ENCODE peak calls at places on chromosomes 4 and X, in four cellular contexts. P is lower lobe of right lung, J is thyroid gland, Z is stomach. G is an unnamed sample. For H3K4me1, the result is how much of the 10 kb centered on the place peaks cover.

GRCh38 chr4:25879587-25879986 is 16.8 kb upstream of the SEL1L3 start:
- DNase-seq in J (no peak), Z (no peak), P (no peak), G (no peak)

GRCh38 chr4:189021831-189022230 is 882.6 kb downstream of the TRIML1 start:
- DNase-seq in J (peak), Z (no peak), P (no peak), G (peak)

GRCh38 chrX:95145848-95146540 is 1472.0 kb downstream of the FAM133A start:
- DNase-seq in J (no peak), Z (no peak), P (no peak), G (no peak)

GRCh38 chr4:71429106-71429505 is 90.3 kb downstream of the SLC4A4 start:
- DNase-seq in P (no peak), J (no peak), Z (no peak), G (no peak)

GRCh38 chr4:125360727-125361126 is 46.0 kb downstream of the FAT4 start:
- DNase-seq in P (no peak), Z (no peak), J (no peak), G (no peak)

GRCh38 chr4:26372525-26373172 is 51.8 kb downstream of the RBPJ start:
- DNase-seq in P (no peak), J (no peak), Z (no peak), G (peak)

GRCh38 chr4:146235654-146236570 is 21.6 kb downstream of the REELD1 start:
- DNase-seq in J (no peak), P (peak), Z (no peak), G (no peak)

GRCh38 chr4:87975466-87975865 is at the start of gene SPP1:
- DNase-seq in Z (no peak), J (no peak), P (no peak), G (peak)

GRCh38 chrX:19003756-19004155 is 19.8 kb upstream of the PHKA2 start:
- DNase-seq in J (no peak), P (no peak), Z (no peak), G (no peak)

GRCh38 chrX:13338985-13339384 is 19.1 kb upstream of the ATXN3L start:
- DNase-seq in P (no peak), J (no peak), Z (no peak), G (no peak)

GRCh38 chrX:102712216-102712966 is at the start of gene GPRASP2:
- DNase-seq in J (peak), Z (peak), P (peak), G (peak)

GRCh38 chr4:13920901-13921300 is 293.4 kb upstream of the BOD1L1 start:
- DNase-seq in Z (no peak), P (no peak), J (no peak), G (no peak)

GRCh38 chrX:102517331-102517730 is 792 bp upstream of the TMSB15A start:
- DNase-seq in Z (no peak), P (no peak), J (no peak), G (peak)

GRCh38 chr4:53706422-53707032 is 115.2 kb upstream of the LNX1 start:
- DNase-seq in J (no peak), Z (no peak), P (no peak), G (peak)

GRCh38 chr4:19623866-19624265 is 627.8 kb upstream of the SLIT2 start:
- DNase-seq in P (no peak), J (no peak), Z (no peak), G (no peak)

GRCh38 chr4:100348472-100348871 is 158.2 kb upstream of the DDIT4L start:
- DNase-seq in J (no peak), P (no peak), Z (no peak), G (no peak)

GRCh38 chrX:13837290-13837745 is 20.4 kb upstream of the GPM6B start:
- DNase-seq in J (no peak), P (no peak), Z (no peak), G (no peak)

GRCh38 chr4:158182736-158183135 is 9.9 kb upstream of the GASK1B start:
- DNase-seq in Z (no peak), J (no peak), P (no peak), G (no peak)

GRCh38 chrX:104013606-104014005 is at the start of gene H2BW1:
- DNase-seq in Z (no peak), P (no peak), J (no peak), G (no peak)

GRCh38 chrX:38940547-38940946 is 139.3 kb downstream of the MID1IP1 start:
- DNase-seq in Z (no peak), J (no peak), P (no peak), G (no peak)

GRCh38 chr4:75881476-75881875 is 20.8 kb downstream of the PPEF2 start:
- DNase-seq in Z (no peak), J (no peak), P (no peak), G (no peak)

GRCh38 chr4:54228563-54229501 is at the start of gene PDGFRA:
- DNase-seq in P (no peak), Z (no peak), J (no peak), G (peak)

GRCh38 chr4:2341261-2341841 is 77.1 kb downstream of the ZFYVE28 start:
- DNase-seq in Z (peak), P (no peak), J (no peak), G (no peak)

GRCh38 chr4:137621056-137621455 is 88.8 kb upstream of the PCDH18 start:
- DNase-seq in Z (no peak), P (no peak), J (no peak), G (no peak)

GRCh38 chr4:4866833-4867744 is 7.6 kb downstream of the MSX1 start:
- DNase-seq in P (no peak), Z (no peak), J (peak), G (peak)

GRCh38 chrX:153766098-153766817 is 2.2 kb downstream of the PLXNB3 start:
- DNase-seq in J (no peak), P (peak), Z (no peak), G (peak)

GRCh38 chrX:47690175-47690574 is 31.2 kb upstream of the UXT start:
- DNase-seq in J (no peak), Z (no peak), P (no peak), G (peak)

GRCh38 chrX:119156241-119156640 is 28.6 kb upstream of the KIAA1210 start:
- DNase-seq in J (no peak), P (no peak), Z (no peak), G (no peak)

GRCh38 chr4:151717271-151717670 is 43.5 kb downstream of the GATB start:
- DNase-seq in J (no peak), Z (no peak), P (no peak), G (no peak)

GRCh38 chr4:122053186-122053585 is 98.9 kb upstream of the BLTP1 start:
- DNase-seq in Z (no peak), P (no peak), J (no peak), G (no peak)

GRCh38 chr4:121155893-121156292 is 8.2 kb downstream of the TNIP3 start:
- DNase-seq in J (no peak), P (no peak), Z (no peak), G (no peak)

GRCh38 chrX:143754183-143754582 is 33.6 kb upstream of the SPANXN2 start:
- DNase-seq in J (no peak), Z (no peak), P (no peak), G (no peak)

DNA sequence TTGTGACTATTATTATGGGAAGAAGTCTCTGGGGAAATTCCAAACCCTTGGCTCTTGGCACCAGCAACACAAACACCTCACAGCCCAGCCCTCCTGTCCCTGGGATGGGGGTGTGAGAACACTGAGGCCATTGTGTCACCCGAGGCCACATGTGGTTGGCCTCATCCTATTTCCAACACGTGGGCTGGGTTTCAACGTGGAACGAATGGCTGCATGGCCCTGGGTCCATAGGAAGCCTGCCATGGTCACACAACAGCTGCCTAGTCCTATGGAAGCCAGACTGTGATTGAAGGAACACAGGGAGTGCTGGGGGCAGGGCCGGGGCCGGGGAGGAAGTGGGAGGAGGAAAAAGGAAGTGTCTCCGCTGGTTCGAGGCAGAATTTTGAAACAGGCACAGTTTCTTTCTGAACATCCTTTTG is 10.0 kb downstream of the CLCN4 start:
- DNase-seq in J (no peak), Z (peak), P (peak), G (peak)
- H3K27ac ChIP-seq in J (no peak), Z (no peak), P (no peak), G (peak)

GRCh38 chr4:110041742-110042141 is 129.1 kb downstream of the EGF start:
- DNase-seq in Z (no peak), P (no peak), J (no peak), G (no peak)

GRCh38 chr4:110046588-110047049 is 133.9 kb downstream of the EGF start:
- DNase-seq in Z (no peak), P (no peak), J (no peak), G (no peak)

GRCh38 chr4:110042540-110043517 is 130.1 kb downstream of the EGF start:
- DNase-seq in J (no peak), Z (no peak), P (no peak), G (no peak)
- TF ChIP-seq CTCF in J (no peak), Z (no peak), P (no peak), G (no peak)

DNA sequence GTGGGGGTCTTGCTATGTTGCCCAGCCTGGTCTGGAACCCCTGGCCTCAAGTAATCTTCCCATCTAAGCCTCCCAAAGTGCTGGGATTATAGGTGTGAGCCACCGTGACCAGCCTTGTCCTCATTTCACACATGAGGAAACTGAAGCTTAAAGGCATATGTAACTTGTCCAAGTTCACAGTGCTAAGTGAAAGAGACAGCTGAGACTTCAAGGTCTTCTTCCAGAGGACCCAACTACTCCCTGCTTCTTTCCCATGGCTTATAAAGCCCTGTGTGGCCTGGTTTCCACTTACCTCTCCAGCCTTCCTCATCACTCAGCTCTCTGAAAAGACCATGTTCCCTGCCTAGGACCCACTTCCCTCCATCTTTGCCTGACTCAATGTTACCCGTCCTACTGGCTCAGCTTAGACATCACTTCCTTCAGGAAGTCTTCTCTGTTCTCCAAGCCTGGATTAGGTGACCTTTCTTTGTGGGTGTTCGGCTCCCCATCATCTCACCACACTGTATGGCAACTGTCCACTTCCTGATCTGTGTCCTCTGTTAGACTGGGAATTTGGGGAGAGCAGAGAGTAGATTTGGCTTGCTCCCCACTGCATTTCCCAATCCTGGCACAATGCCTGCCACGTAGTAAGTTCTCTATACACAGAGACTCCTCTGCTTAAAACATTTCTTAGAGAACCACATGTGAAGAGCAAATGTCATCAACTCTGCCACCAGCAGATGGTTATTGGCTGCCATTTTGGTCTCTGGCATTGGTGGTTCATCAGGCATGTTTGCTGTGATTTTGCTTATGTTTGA is 30.4 kb upstream of the LAMP2 start:
- DNase-seq in P (no peak), J (no peak), Z (no peak), G (no peak)
- H3K4me1 ChIP-seq in P (under half), J (under half), Z (under half), G (under half)

GRCh38 chrX:150719641-150720040 is 26.4 kb downstream of the MTMR1 start:
- DNase-seq in Z (no peak), J (no peak), P (no peak), G (no peak)

GRCh38 chrX:150712619-150713018 is 19.4 kb downstream of the MTMR1 start:
- DNase-seq in P (no peak), J (no peak), Z (no peak), G (no peak)

DNA sequence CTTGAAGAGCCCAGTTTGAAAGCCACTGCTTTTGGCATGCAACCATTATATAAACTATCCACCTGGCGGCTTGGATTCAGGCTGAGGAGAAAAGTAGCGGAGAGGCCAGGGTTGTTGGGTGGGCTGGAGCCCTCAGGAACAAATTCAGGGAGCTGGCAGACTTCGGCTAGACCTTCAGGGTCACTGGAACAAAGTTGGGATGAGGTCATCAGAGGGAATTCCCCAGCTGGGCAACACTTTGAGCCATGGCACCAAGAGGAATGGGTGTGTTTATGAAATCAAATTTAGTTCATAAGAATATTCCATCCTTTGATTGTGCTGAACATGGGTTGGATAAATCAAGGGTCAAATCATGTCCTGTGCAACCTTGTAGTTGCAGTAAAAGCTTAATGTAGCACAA is 22.0 kb downstream of the MTMR1 start:
- DNase-seq in J (no peak), Z (no peak), P (no peak), G (no peak)
- H3K27ac ChIP-seq in J (no peak), Z (no peak), P (no peak), G (no peak)

GRCh38 chr4:84964995-84965557 is 1.4 kb downstream of the WDFY3 start:
- DNase-seq in Z (no peak), J (no peak), P (no peak), G (no peak)

GRCh38 chr4:84967292-84967651 is 782 bp upstream of the WDFY3 start:
- DNase-seq in P (no peak), Z (no peak), J (no peak), G (no peak)

GRCh38 chr4:84968936-84969335 is 2.4 kb upstream of the WDFY3 start:
- DNase-seq in J (no peak), P (no peak), Z (no peak), G (no peak)

GRCh38 chr4:84965558-84966381 is 720 bp downstream of the WDFY3 start:
- DNase-seq in J (peak), P (peak), Z (peak), G (peak)

DNA sequence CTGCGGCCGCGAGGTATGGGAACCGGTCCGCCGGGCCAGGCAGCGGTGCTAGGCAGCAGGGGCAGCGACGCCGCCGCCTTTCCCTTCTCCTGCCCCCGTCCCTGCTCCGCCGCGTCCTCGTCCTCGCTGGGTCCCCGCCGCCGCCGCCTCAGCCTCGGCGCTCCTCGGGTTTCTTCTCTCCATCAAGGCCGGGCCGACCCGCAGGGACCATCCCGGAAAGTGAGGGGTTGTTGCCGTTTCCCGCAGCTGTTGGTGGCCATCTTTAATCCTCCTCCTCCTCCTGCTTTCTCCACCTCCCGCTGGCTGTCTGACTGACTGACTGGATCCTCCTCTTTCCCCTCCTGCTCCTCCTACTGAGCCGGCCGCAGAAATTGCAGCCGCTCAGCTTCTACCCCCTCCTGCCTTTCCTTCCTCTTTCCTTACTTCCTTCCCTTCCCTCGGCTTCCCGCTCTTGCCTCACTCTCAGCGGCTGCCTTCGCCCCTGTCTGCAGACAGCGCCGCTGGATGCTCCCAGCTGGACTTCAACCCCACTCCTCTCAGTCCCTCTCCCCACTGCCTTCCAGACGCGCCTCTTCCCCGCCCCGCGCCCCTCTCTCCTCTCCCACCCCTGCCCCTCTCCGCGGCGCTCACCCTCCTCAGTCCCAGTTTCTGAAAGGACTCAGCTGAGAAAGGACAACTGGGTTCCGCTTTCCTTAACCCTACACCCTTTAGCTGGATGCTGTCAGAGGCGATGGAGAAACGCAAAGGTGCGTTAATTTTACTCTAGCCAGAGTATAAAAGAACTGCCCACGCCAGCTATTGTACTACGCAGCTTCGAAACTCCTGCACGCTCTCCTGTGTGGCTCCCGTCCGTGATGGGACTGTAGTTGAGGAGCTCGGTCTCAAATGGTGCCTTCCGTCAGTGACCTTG is at the start of gene WDFY3:
- DNase-seq in J (peak), P (peak), Z (peak), G (peak)
- TF ChIP-seq CTCF in J (no peak), P (peak), Z (no peak), G (peak)

DNA sequence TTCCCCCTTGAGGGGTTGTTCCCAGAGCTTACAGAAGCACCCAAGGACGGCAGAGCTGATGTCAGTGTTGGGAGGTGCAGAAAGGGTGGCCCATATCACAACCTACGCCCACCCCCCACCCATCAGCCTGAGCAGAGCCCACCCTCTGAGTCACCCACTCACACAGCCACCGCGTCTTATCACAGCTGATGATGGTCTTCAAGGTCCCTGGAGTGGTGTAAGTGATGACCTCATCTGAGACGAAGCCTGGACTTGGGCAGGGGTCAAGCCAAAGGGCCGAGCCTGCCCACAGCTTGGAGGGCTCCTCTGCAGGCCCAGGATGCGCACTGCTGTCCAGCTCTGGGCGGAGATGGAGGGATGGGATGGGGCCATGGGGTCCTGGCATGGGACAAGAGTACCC is 3.0 kb upstream of the HTRA3 start:
- DNase-seq in P (no peak), Z (no peak), J (no peak), G (peak)
- H3K4me1 ChIP-seq in P (under half), Z (under half), J (under half), G (under half)

GRCh38 chr4:173802714-173803022 is 272.6 kb upstream of the HAND2 start:
- DNase-seq in P (no peak), Z (no peak), J (no peak), G (no peak)
- H3K27ac ChIP-seq in P (no peak), Z (no peak), J (no peak), G (no peak)

GRCh38 chr4:170026253-170026991 is at the start of gene MFAP3L:
- DNase-seq in Z (peak), P (peak), J (peak), G (peak)
- TF ChIP-seq CTCF in Z (no peak), P (no peak), J (no peak), G (no peak)

GRCh38 chr4:1041147-1041935 is 29.9 kb downstream of the FGFRL1 start:
- DNase-seq in P (no peak), J (peak), Z (peak), G (no peak)
- H3K4me1 ChIP-seq in P (under half), J (half or more), Z (half or more), G (under half)